ENCODE peak calls at places on chromosomes 13 and 19, in nine cellular contexts. P, L, K, F, W, U, Z, C and E are unnamed samples.

GRCh38 chr19:29004796-29005195 is 208.2 kb downstream of the UQCRFS1 start:
- DNase-seq in P (no peak), U (peak; percentile 10), C (no peak), F (no peak), W (no peak), K (no peak), L (no peak), Z (no peak), E (no peak)

GRCh38 chr19:17871878-17872250 is at the start of gene SLC5A5:
- DNase-seq in C (peak; percentile 78), L (no peak), K (no peak), P (no peak), U (no peak), F (no peak), W (no peak), Z (no peak), E (peak; percentile 24)

GRCh38 chr13:94617389-94618000 is 15.8 kb downstream of the GPR180 start:
- DNase-seq in P (peak; percentile 47), L (no peak), U (no peak), K (peak; percentile 57), W (no peak), C (no peak), Z (no peak), F (peak; percentile 41), E (no peak)

GRCh38 chr19:55640043-55640576 is 692 bp upstream of the ZNF580 start:
- DNase-seq in C (peak; percentile 76), L (no peak), P (peak; percentile 75), Z (peak; percentile 90), F (peak; percentile 93), K (peak; percentile 80), U (peak; percentile 93), W (peak; percentile 71), E (peak; percentile 59)

GRCh38 chr13:29570058-29570654 is 25.3 kb downstream of the SLC7A1 start:
- DNase-seq in C (no peak), P (no peak), W (no peak), U (no peak), Z (no peak), K (no peak), L (no peak), F (no peak), E (no peak)

GRCh38 chr13:75749407-75749806 is 113.3 kb downstream of the LMO7 start:
- DNase-seq in L (no peak), U (peak; percentile 53), K (no peak), W (no peak), Z (no peak), F (peak; percentile 72), P (peak; percentile 59), C (no peak), E (no peak)

GRCh38 chr19:4233282-4233853 is 4.0 kb downstream of the EBI3 start:
- DNase-seq in L (no peak), P (peak; percentile 18), W (peak; percentile 54), C (peak; percentile 92), F (peak; percentile 22), K (peak; percentile 51), U (no peak), Z (peak; percentile 82), E (peak; percentile 65)

GRCh38 chr19:11506101-11506555 is 489 bp upstream of the ZNF653 start:
- DNase-seq in U (no peak), C (no peak), K (no peak), Z (no peak), P (no peak), L (no peak), F (no peak), W (no peak), E (no peak)

GRCh38 chr19:18406749-18407148 is 9.3 kb upstream of the LRRC25 start:
- DNase-seq in F (no peak), W (no peak), L (no peak), P (no peak), K (no peak), Z (no peak), U (no peak), C (no peak), E (no peak)

GRCh38 chr19:9456018-9456689 is 20.8 kb upstream of the ZNF266 start:
- DNase-seq in K (no peak), F (no peak), U (no peak), W (no peak), L (no peak), C (no peak), Z (no peak), P (no peak), E (no peak)

GRCh38 chr13:50129065-50129922 is 114.0 kb downstream of the KCNRG start:
- DNase-seq in L (no peak), K (peak; percentile 56), C (peak; percentile 38), Z (peak; percentile 64), P (no peak), U (peak; percentile 79), F (no peak), W (no peak), E (no peak)

GRCh38 chr19:17538684-17539287 is 16.7 kb upstream of the COLGALT1 start:
- DNase-seq in F (peak; percentile 23), C (no peak), W (no peak), Z (no peak), K (no peak), U (peak; percentile 52), P (no peak), L (no peak), E (no peak)

GRCh38 chr19:3459322-3459881 is 20.9 kb downstream of the SMIM24 start:
- DNase-seq in P (peak; percentile 95), K (no peak), L (peak; percentile 95), Z (peak; percentile 96), U (peak; percentile 94), F (peak; percentile 94), C (peak; percentile 86), W (peak; percentile 62), E (no peak)

GRCh38 chr19:34507414-34508067 is 26.0 kb downstream of the WTIP start:
- DNase-seq in L (peak; percentile 52), K (no peak), Z (peak; percentile 21), P (no peak), F (no peak), U (no peak), C (peak; percentile 15), W (no peak), E (no peak)

GRCh38 chr19:31676271-31677004 is 327.2 kb upstream of the TSHZ3 start:
- DNase-seq in K (no peak), F (peak; percentile 5), Z (no peak), W (no peak), L (no peak), P (peak; percentile 4), U (no peak), C (peak; percentile 63), E (no peak)

GRCh38 chr13:100473087-100473486 is 115.5 kb downstream of the GGACT start:
- DNase-seq in U (no peak), C (peak; percentile 49), K (no peak), P (no peak), W (no peak), Z (no peak), L (no peak), F (no peak), E (no peak)

GRCh38 chr19:31974941-31975340 is 370.5 kb upstream of the ZNF507 start:
- DNase-seq in P (no peak), Z (no peak), F (no peak), U (no peak), C (no peak), W (no peak), K (no peak), L (peak; percentile 52), E (no peak)

GRCh38 chr19:383922-384800 is 24.8 kb downstream of the C2CD4C start:
- DNase-seq in K (no peak), W (peak; percentile 40), L (peak; percentile 77), C (peak; percentile 94), U (peak; percentile 72), Z (peak; percentile 75), P (no peak), F (peak; percentile 25), E (no peak)

GRCh38 chr13:47546265-47546962 is 454.7 kb downstream of the SUCLA2 start:
- DNase-seq in U (no peak), Z (no peak), P (no peak), C (no peak), K (no peak), L (no peak), W (no peak), F (no peak), E (no peak)

DNA sequence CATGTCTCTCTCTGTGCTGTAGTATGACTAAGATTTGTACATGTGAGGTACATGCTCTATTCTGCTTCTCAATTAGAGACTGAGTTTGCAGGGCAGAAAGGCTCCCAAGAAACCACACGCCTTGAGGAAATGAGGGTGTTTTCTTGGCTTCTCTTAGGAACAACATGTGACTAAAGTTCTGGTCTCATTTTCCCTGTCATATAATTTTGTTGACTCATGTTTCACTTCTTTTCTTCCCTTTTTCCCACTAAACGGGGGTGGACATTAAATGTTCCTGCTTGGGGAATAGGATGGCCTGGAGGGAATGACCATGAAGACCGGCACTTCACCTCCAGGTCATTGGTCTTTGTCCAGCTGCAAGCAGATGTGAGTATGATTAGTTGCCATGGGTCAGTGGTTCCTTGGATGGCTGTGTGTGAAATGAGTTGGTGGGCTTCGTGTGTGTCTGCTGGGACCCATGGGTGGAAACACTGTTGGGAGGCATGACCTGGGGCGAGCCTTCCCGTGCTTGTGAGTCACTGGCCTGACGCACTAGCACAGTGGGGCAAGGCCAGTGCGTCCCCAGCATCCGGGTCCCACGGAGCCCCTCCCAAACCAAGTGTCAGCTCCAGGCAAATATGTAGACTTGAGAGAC is 56.6 kb downstream of the COL4A1 start:
- DNase-seq in W (no peak), U (peak; percentile 90), Z (peak; percentile 66), C (no peak), K (no peak), P (peak; percentile 88), F (peak; percentile 89), L (peak; percentile 90), E (no peak)
- H3K4me3 ChIP-seq in W (no peak overlapping the region), U (no peak overlapping the region), Z (no peak overlapping the region), C (no peak overlapping the region), K (no peak overlapping the region), P (no peak overlapping the region), F (no peak overlapping the region), L (no peak overlapping the region), E (no peak overlapping the region)

GRCh38 chr19:46015080-46015960 is 7.5 kb downstream of the PGLYRP1 start:
- DNase-seq in P (peak; percentile 17), L (peak; percentile 94), C (peak; percentile 99), K (peak; percentile 67), W (peak; percentile 90), F (peak; percentile 47), U (peak; percentile 92), Z (peak; percentile 83), E (peak; percentile 73)
- H3K4me3 ChIP-seq in P (peak overlapping the region; percentile 14), L (peak overlapping the region; percentile 18), C (peak overlapping the region; percentile 45), K (peak overlapping the region; percentile 76), W (peak overlapping the region; percentile 53), F (no peak overlapping the region), U (no peak overlapping the region), Z (peak overlapping the region; percentile 94), E (peak overlapping the region; percentile 93)

GRCh38 chr19:13100031-13100588 is 2.5 kb downstream of the LYL1 start:
- DNase-seq in U (no peak), W (no peak), F (peak; percentile 50), K (peak; percentile 58), P (no peak), C (no peak), L (no peak), Z (peak; percentile 53), E (peak; percentile 67)
- H3K4me3 ChIP-seq in U (no peak overlapping the region), W (no peak overlapping the region), F (no peak overlapping the region), K (peak overlapping the region; percentile 70), P (no peak overlapping the region), C (no peak overlapping the region), L (no peak overlapping the region), Z (no peak overlapping the region), E (peak overlapping the region; percentile 54)

DNA sequence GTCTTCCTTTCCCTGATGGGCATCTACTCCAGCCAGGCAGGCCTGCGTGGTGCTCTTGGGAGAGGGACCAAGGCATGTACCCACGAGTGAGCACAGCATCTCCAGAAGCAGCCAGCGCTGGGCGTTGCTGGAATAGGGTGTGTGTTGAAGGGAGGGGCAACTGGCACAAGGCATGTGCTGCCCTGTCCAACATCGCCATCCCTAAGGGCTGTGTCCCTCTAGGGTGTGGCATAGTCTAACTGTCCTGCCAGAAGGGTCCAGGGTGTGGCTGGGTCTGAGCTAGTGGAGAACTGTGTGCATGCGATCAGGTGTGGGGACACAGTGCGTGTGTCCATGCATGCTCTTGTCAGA is 2.8 kb downstream of the NOTCH3 start:
- DNase-seq in L (no peak), U (peak; percentile 75), Z (peak; percentile 59), C (no peak), F (peak; percentile 56), K (no peak), P (no peak), W (no peak), E (no peak)
- H3K4me3 ChIP-seq in L (no peak overlapping the region), U (no peak overlapping the region), Z (no peak overlapping the region), C (no peak overlapping the region), F (no peak overlapping the region), K (no peak overlapping the region), P (no peak overlapping the region), W (no peak overlapping the region), E (no peak overlapping the region)